ENCODE peak calls at places on chromosomes 4 and X, in four cellular contexts. One of them, this sample, is unnamed.

GRCh38 chr4:7124643-7125442 is 57.0 kb upstream of the GRPEL1 start:
- DNase-seq in CD4-positive, alpha-beta T cell: no peak
- DNase-seq in brain microvascular endothelial cell: peak
- DNase-seq in bronchial epithelial cell: peak
- DNase-seq in this sample: peak

GRCh38 chrX:47515941-47516649 is 33.1 kb upstream of the ZNF41 start:
- DNase-seq in CD4-positive, alpha-beta T cell: no peak
- DNase-seq in brain microvascular endothelial cell: peak
- DNase-seq in bronchial epithelial cell: peak
- DNase-seq in this sample: peak

GRCh38 chr4:176009254-176009653 is 56.4 kb upstream of the WDR17 start:
- DNase-seq in CD4-positive, alpha-beta T cell: no peak
- DNase-seq in brain microvascular endothelial cell: no peak
- DNase-seq in bronchial epithelial cell: no peak
- DNase-seq in this sample: no peak

GRCh38 chrX:143854006-143854405 is 29.9 kb upstream of the UBE2NL start:
- DNase-seq in CD4-positive, alpha-beta T cell: no peak
- DNase-seq in brain microvascular endothelial cell: peak
- DNase-seq in bronchial epithelial cell: peak
- DNase-seq in this sample: peak

GRCh38 chr4:6548201-6548881 is 26.6 kb upstream of the MAN2B2 start:
- DNase-seq in CD4-positive, alpha-beta T cell: no peak
- DNase-seq in brain microvascular endothelial cell: peak
- DNase-seq in bronchial epithelial cell: peak
- DNase-seq in this sample: peak

GRCh38 chr4:72767903-72768817 is 199.1 kb upstream of the ADAMTS3 start:
- DNase-seq in CD4-positive, alpha-beta T cell: no peak
- DNase-seq in brain microvascular endothelial cell: peak
- DNase-seq in bronchial epithelial cell: peak
- DNase-seq in this sample: peak

GRCh38 chr4:186297013-186297645 is 31.1 kb downstream of the F11 start:
- DNase-seq in CD4-positive, alpha-beta T cell: no peak
- DNase-seq in brain microvascular endothelial cell: peak
- DNase-seq in bronchial epithelial cell: peak
- DNase-seq in this sample: peak

GRCh38 chrX:57453901-57454300 is 137.9 kb upstream of the ZXDB start:
- DNase-seq in CD4-positive, alpha-beta T cell: no peak
- DNase-seq in brain microvascular endothelial cell: no peak
- DNase-seq in bronchial epithelial cell: peak
- DNase-seq in this sample: peak

GRCh38 chrX:150870487-150871340 is 27.8 kb downstream of the CD99L2 start:
- DNase-seq in CD4-positive, alpha-beta T cell: no peak
- DNase-seq in brain microvascular endothelial cell: no peak
- DNase-seq in bronchial epithelial cell: no peak
- DNase-seq in this sample: no peak

GRCh38 chr4:36348403-36348938 is 67.1 kb downstream of the DTHD1 start:
- DNase-seq in CD4-positive, alpha-beta T cell: no peak
- DNase-seq in brain microvascular endothelial cell: no peak
- DNase-seq in bronchial epithelial cell: no peak
- DNase-seq in this sample: no peak

GRCh38 chrX:39772057-39772832 is 325.5 kb downstream of the BCOR start:
- DNase-seq in CD4-positive, alpha-beta T cell: peak
- DNase-seq in brain microvascular endothelial cell: peak
- DNase-seq in bronchial epithelial cell: peak
- DNase-seq in this sample: peak

GRCh38 chr4:123453006-123453685 is 56.6 kb downstream of the SPRY1 start:
- DNase-seq in CD4-positive, alpha-beta T cell: no peak
- DNase-seq in brain microvascular endothelial cell: peak
- DNase-seq in bronchial epithelial cell: peak
- DNase-seq in this sample: peak

GRCh38 chrX:51847463-51847862 is 46.0 kb upstream of the MAGED1 start:
- DNase-seq in CD4-positive, alpha-beta T cell: no peak
- DNase-seq in brain microvascular endothelial cell: no peak
- DNase-seq in bronchial epithelial cell: no peak
- DNase-seq in this sample: no peak

GRCh38 chrX:10111364-10112148 is 45.2 kb upstream of the CLCN4 start:
- DNase-seq in CD4-positive, alpha-beta T cell: peak
- DNase-seq in brain microvascular endothelial cell: no peak
- DNase-seq in bronchial epithelial cell: no peak
- DNase-seq in this sample: no peak

GRCh38 chr4:41414380-41414779 is 123.6 kb upstream of the LIMCH1 start:
- DNase-seq in CD4-positive, alpha-beta T cell: no peak
- DNase-seq in brain microvascular endothelial cell: no peak
- DNase-seq in bronchial epithelial cell: no peak
- DNase-seq in this sample: no peak

GRCh38 chr4:8163026-8163425 is 4.4 kb upstream of the ABLIM2 start:
- DNase-seq in CD4-positive, alpha-beta T cell: no peak
- DNase-seq in brain microvascular endothelial cell: no peak
- DNase-seq in bronchial epithelial cell: no peak
- DNase-seq in this sample: no peak

GRCh38 chr4:154425514-154425913 is 66.1 kb downstream of the DCHS2 start:
- DNase-seq in CD4-positive, alpha-beta T cell: no peak
- DNase-seq in brain microvascular endothelial cell: no peak
- DNase-seq in bronchial epithelial cell: no peak
- DNase-seq in this sample: no peak

GRCh38 chr4:3715251-3716033 is 50.7 kb upstream of the ADRA2C start:
- DNase-seq in CD4-positive, alpha-beta T cell: no peak
- DNase-seq in brain microvascular endothelial cell: no peak
- DNase-seq in bronchial epithelial cell: no peak
- DNase-seq in this sample: no peak

GRCh38 chr4:76993787-76994641 is 44.5 kb downstream of the SEPTIN11 start:
- DNase-seq in CD4-positive, alpha-beta T cell: peak
- DNase-seq in brain microvascular endothelial cell: no peak
- DNase-seq in bronchial epithelial cell: no peak
- DNase-seq in this sample: no peak

GRCh38 chrX:132631579-132632232 is 142.9 kb upstream of the MBNL3 start:
- DNase-seq in CD4-positive, alpha-beta T cell: no peak
- DNase-seq in brain microvascular endothelial cell: peak
- DNase-seq in bronchial epithelial cell: peak
- DNase-seq in this sample: peak

GRCh38 chrX:8783100-8784098 is 17.8 kb downstream of the FAM9A start:
- DNase-seq in CD4-positive, alpha-beta T cell: peak
- DNase-seq in brain microvascular endothelial cell: no peak
- DNase-seq in bronchial epithelial cell: no peak
- DNase-seq in this sample: peak

GRCh38 chr4:183758006-183758734 is 99.1 kb downstream of the TRAPPC11 start:
- DNase-seq in CD4-positive, alpha-beta T cell: no peak
- DNase-seq in brain microvascular endothelial cell: no peak
- DNase-seq in bronchial epithelial cell: no peak
- DNase-seq in this sample: no peak

GRCh38 chr4:118843237-118843636 is 7.3 kb upstream of the SEC24D start:
- DNase-seq in CD4-positive, alpha-beta T cell: no peak
- DNase-seq in brain microvascular endothelial cell: no peak
- DNase-seq in bronchial epithelial cell: no peak
- DNase-seq in this sample: no peak

GRCh38 chr4:158169931-158170690 is 2.7 kb downstream of the GASK1B start:
- DNase-seq in CD4-positive, alpha-beta T cell: no peak
- DNase-seq in brain microvascular endothelial cell: no peak
- DNase-seq in bronchial epithelial cell: no peak
- DNase-seq in this sample: peak

GRCh38 chr4:88531549-88531948 is 8.0 kb upstream of the PYURF start:
- DNase-seq in CD4-positive, alpha-beta T cell: no peak
- DNase-seq in brain microvascular endothelial cell: no peak
- DNase-seq in bronchial epithelial cell: no peak
- DNase-seq in this sample: no peak

GRCh38 chr4:88527787-88528186 is 4.2 kb upstream of the PYURF start:
- DNase-seq in CD4-positive, alpha-beta T cell: no peak
- DNase-seq in brain microvascular endothelial cell: no peak
- DNase-seq in bronchial epithelial cell: no peak
- DNase-seq in this sample: no peak

GRCh38 chr4:88526221-88526815 is 2.7 kb upstream of the PYURF start:
- DNase-seq in CD4-positive, alpha-beta T cell: no peak
- DNase-seq in brain microvascular endothelial cell: no peak
- DNase-seq in bronchial epithelial cell: peak
- DNase-seq in this sample: peak

GRCh38 chr4:88533088-88533790 is 9.7 kb upstream of the PYURF start:
- DNase-seq in CD4-positive, alpha-beta T cell: no peak
- DNase-seq in brain microvascular endothelial cell: no peak
- DNase-seq in bronchial epithelial cell: peak
- DNase-seq in this sample: peak

GRCh38 chr4:88528861-88529260 is 5.3 kb upstream of the PYURF start:
- DNase-seq in CD4-positive, alpha-beta T cell: no peak
- DNase-seq in brain microvascular endothelial cell: no peak
- DNase-seq in bronchial epithelial cell: no peak
- DNase-seq in this sample: no peak
- TF ChIP-seq CTCF in CD4-positive, alpha-beta T cell: no peak
- TF ChIP-seq CTCF in brain microvascular endothelial cell: no peak
- TF ChIP-seq CTCF in bronchial epithelial cell: no peak
- TF ChIP-seq CTCF in this sample: no peak

GRCh38 chr4:1813231-1813630 is 20.1 kb downstream of the FGFR3 start:
- DNase-seq in CD4-positive, alpha-beta T cell: no peak
- DNase-seq in brain microvascular endothelial cell: no peak
- DNase-seq in bronchial epithelial cell: no peak
- DNase-seq in this sample: no peak

GRCh38 chr4:1813915-1814314 is 20.8 kb downstream of the FGFR3 start:
- DNase-seq in CD4-positive, alpha-beta T cell: no peak
- DNase-seq in brain microvascular endothelial cell: no peak
- DNase-seq in bronchial epithelial cell: no peak
- DNase-seq in this sample: no peak

GRCh38 chr4:1814453-1814852 is 21.4 kb downstream of the FGFR3 start:
- DNase-seq in CD4-positive, alpha-beta T cell: no peak
- DNase-seq in brain microvascular endothelial cell: no peak
- DNase-seq in bronchial epithelial cell: no peak
- DNase-seq in this sample: no peak

GRCh38 chr4:1815997-1816860 is 23.1 kb downstream of the FGFR3 start:
- DNase-seq in CD4-positive, alpha-beta T cell: no peak
- DNase-seq in brain microvascular endothelial cell: no peak
- DNase-seq in bronchial epithelial cell: no peak
- DNase-seq in this sample: no peak

DNA sequence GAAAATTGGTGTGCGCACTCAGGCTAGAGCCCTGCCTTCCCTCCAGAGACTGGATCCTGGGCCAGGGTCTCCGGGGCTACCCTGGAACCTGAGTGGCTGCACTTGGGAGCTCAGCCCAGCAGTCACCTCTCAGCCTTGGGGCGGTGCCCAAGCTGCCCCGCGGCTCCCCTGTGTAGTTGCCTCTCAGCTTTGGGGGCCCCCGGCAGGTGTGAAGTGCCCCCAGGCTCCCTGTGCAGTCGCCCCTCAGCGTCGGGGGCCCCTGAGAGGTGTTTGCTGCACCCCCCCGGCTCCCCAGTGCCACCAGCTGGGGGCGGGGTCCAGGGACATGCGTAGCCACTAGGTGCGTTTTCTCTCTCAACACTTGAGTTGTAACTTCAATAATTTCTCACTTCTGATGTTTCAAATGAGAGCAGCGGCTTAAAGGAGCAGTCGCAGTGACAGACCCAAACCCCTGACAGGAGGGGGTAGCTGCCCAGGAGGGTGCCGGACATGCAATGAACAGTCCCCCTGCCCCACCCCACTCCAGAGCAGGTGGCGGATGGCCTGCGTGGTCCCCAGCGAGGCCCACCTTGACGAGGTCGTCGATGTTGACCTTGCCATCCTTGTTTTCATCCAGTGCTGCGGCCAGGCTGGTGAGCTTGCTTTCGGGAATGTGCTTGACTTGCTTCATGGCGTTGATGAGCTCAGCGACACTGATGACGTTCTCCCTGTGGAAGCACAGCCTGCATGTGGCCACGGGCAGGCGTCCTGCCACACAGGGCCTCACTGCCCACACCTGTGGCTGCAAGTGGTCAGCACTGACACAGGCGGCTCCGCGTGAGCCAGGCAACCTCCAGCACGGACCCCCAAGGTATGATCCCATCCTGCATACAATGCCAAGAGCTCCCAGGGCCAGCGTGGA is 22.3 kb downstream of the FGFR3 start:
- DNase-seq in CD4-positive, alpha-beta T cell: no peak
- DNase-seq in brain microvascular endothelial cell: no peak
- DNase-seq in bronchial epithelial cell: no peak
- DNase-seq in this sample: no peak
- TF ChIP-seq CTCF in CD4-positive, alpha-beta T cell: no peak
- TF ChIP-seq CTCF in brain microvascular endothelial cell: no peak
- TF ChIP-seq CTCF in bronchial epithelial cell: no peak
- TF ChIP-seq CTCF in this sample: no peak

DNA sequence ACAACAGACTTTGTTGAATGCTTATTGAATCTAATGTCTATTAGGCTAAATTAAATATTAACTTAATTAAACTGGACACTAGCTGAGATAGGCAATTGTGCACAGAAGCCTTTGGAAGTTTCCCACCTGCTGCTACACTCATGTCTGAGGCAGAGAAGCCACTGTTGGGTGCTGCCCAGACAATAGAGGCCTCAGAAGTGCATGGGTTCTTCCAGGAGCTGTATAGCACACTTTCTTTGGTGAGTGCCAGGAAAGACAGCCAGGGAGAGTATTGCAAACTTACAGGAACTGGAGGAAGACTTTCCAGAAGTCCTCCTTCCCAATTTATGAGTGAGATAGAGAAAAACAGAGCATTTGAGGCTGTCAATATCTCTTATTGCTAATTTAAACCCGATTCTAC is 89.9 kb downstream of the GPAT3 start:
- DNase-seq in CD4-positive, alpha-beta T cell: no peak
- DNase-seq in brain microvascular endothelial cell: no peak
- DNase-seq in bronchial epithelial cell: no peak
- DNase-seq in this sample: no peak
- TF ChIP-seq CTCF in CD4-positive, alpha-beta T cell: no peak
- TF ChIP-seq CTCF in brain microvascular endothelial cell: no peak
- TF ChIP-seq CTCF in bronchial epithelial cell: no peak
- TF ChIP-seq CTCF in this sample: no peak

DNA sequence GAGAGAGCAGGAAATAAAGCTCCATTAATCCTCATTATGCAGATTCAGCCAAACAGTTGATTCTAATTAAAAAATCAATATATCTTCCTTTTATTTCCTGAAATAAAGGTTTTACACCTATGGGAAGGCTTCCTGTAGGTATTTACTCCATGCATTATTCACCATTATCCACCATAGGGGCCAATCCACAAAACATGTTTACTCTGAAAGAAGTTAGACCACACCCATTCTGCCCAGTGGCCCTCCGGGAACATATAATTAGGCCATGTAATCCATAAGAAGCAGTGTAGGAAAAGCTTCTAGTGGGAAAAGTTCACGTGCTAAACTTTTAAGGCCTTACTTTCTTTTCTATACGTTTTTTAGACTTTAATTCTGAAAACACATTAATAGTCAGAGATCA is 57.7 kb downstream of the SAT1 start:
- DNase-seq in CD4-positive, alpha-beta T cell: no peak
- DNase-seq in brain microvascular endothelial cell: no peak
- DNase-seq in bronchial epithelial cell: no peak
- DNase-seq in this sample: no peak
- TF ChIP-seq CTCF in CD4-positive, alpha-beta T cell: no peak
- TF ChIP-seq CTCF in brain microvascular endothelial cell: no peak
- TF ChIP-seq CTCF in bronchial epithelial cell: no peak
- TF ChIP-seq CTCF in this sample: no peak

DNA sequence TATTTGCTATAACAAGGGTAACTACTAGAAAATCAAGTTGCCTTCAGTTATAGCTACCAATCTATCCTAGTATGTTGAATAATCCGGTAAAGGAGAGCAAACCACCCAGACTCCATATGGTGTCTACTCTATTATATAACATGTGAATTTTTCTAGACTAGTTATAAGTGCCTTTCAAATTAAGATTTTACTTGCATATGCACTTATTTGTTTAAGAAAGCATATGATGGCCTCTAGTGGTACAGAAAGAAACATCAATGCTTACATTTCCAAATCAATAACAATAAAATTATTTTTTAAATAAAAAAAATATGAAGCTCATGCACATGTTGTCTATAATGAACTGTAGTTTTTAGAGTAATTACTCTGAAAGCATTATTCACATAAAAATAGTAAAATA is 1516.4 kb upstream of the PABPC4L start:
- DNase-seq in CD4-positive, alpha-beta T cell: no peak
- DNase-seq in brain microvascular endothelial cell: no peak
- DNase-seq in bronchial epithelial cell: peak
- DNase-seq in this sample: peak
- TF ChIP-seq CTCF in CD4-positive, alpha-beta T cell: no peak
- TF ChIP-seq CTCF in brain microvascular endothelial cell: peak
- TF ChIP-seq CTCF in bronchial epithelial cell: no peak
- TF ChIP-seq CTCF in this sample: peak